ENCODE peak calls at places on chromosomes 2 and 18, in ten cellular contexts. I is MM.1S, E is lower lobe of right lung, T is esophagus muscularis mucosa, Q is coronary artery, F is caudate nucleus, D is GM23338, M is psoas muscle, K is esophagus squamous epithelium, H is suprapubic skin. Y is an unnamed sample.
A peak's percentile ranks its signal among the peaks of the same experiment; 100 is the strongest.

GRCh38 chr18:55779711-55780590 is 192.0 kb upstream of the TCF4 start:
- DNase-seq in H (no peak), I (no peak), D (peak; percentile 66), Q (no peak), T (no peak), K (no peak), F (peak; percentile 18), M (peak; percentile 72), E (peak; percentile 49), Y (no peak)

GRCh38 chr18:27428120-27428519 is 243.0 kb upstream of the CHST9 start:
- DNase-seq in M (no peak), K (no peak), F (no peak), Q (no peak), D (peak; percentile 50), T (no peak), I (no peak), H (no peak), E (no peak), Y (no peak)

GRCh38 chr2:40218679-40219078 is 233.2 kb downstream of the SLC8A1 start:
- DNase-seq in K (no peak), E (no peak), M (peak; percentile 44), F (no peak), I (peak; percentile 89), D (no peak), T (no peak), Q (no peak), H (no peak), Y (no peak)

GRCh38 chr2:31999438-31999837 is 11.4 kb downstream of the MEMO1 start:
- DNase-seq in K (no peak), F (no peak), M (no peak), D (no peak), E (no peak), H (no peak), T (no peak), I (no peak), Q (no peak), Y (no peak)

GRCh38 chr2:136238214-136238551 is 120.2 kb upstream of the CXCR4 start:
- DNase-seq in T (no peak), Q (no peak), I (peak; percentile 30), K (no peak), H (no peak), D (no peak), M (no peak), E (no peak), F (no peak), Y (no peak)

GRCh38 chr2:38279201-38279600 is 97.9 kb downstream of the ATL2 start:
- DNase-seq in K (no peak), E (no peak), Q (no peak), D (no peak), F (no peak), M (no peak), H (no peak), T (no peak), I (no peak), Y (no peak)

GRCh38 chr2:63050186-63050915 is at the start of gene OTX1:
- DNase-seq in Q (peak; percentile 71), I (peak; percentile 84), T (no peak), M (peak; percentile 67), D (peak; percentile 90), F (peak; percentile 44), H (no peak), E (peak; percentile 69), K (no peak), Y (peak; percentile 82)

GRCh38 chr18:10726198-10727068 is 200.6 kb downstream of the NAPG start:
- DNase-seq in F (peak; percentile 32), D (no peak), I (no peak), K (no peak), E (no peak), M (no peak), T (no peak), H (no peak), Q (no peak), Y (no peak)

GRCh38 chr2:225399509-225399908 is at the start of gene NYAP2:
- DNase-seq in D (no peak), H (no peak), K (no peak), T (no peak), M (no peak), Q (no peak), I (no peak), E (no peak), F (no peak), Y (no peak)

GRCh38 chr2:197878792-197879191 is 74.4 kb downstream of the PLCL1 start:
- DNase-seq in I (no peak), Q (no peak), T (no peak), M (no peak), E (no peak), F (no peak), K (no peak), D (peak; percentile 13), H (no peak), Y (no peak)

GRCh38 chr2:197877038-197877437 is 72.6 kb downstream of the PLCL1 start:
- DNase-seq in I (no peak), K (no peak), D (no peak), T (no peak), F (no peak), E (no peak), M (no peak), Q (no peak), H (no peak), Y (no peak)

GRCh38 chr2:197876524-197876923 is 72.1 kb downstream of the PLCL1 start:
- DNase-seq in D (no peak), H (no peak), Q (no peak), F (no peak), I (no peak), T (no peak), M (no peak), K (no peak), E (no peak), Y (no peak)

GRCh38 chr2:197873293-197873701 is 68.9 kb downstream of the PLCL1 start:
- DNase-seq in K (no peak), Q (no peak), F (no peak), H (no peak), I (no peak), T (no peak), E (no peak), D (peak; percentile 59), M (no peak), Y (no peak)

DNA sequence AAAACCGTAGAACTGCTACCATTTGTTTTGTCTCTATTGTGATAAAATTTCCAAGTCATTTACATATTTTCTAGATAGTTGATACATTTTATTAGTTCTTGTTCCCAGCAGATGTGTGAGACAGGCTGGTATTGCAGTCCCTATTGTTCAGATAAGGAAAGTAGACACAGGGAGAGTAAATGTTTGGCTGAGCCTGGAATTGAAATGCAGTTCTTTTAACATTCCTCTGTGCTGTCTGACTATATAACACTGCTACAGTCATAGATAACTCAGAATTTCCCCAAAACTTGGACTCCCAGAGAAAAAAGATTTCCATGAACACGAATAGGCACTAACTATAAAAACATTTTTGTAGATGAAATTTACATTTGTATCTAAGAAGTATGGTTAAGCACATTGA is 71.3 kb downstream of the PLCL1 start:
- DNase-seq in I (no peak), E (no peak), Q (no peak), H (no peak), D (no peak), K (no peak), F (no peak), M (no peak), T (no peak), Y (no peak)
- H3K27ac ChIP-seq in I (no peak overlapping the region), E (no peak overlapping the region), Q (no peak overlapping the region), H (no peak overlapping the region), D (no peak overlapping the region), K (no peak overlapping the region), F (peak overlapping the region; percentile 4), M (no peak overlapping the region), T (no peak overlapping the region), Y (no peak overlapping the region)

DNA sequence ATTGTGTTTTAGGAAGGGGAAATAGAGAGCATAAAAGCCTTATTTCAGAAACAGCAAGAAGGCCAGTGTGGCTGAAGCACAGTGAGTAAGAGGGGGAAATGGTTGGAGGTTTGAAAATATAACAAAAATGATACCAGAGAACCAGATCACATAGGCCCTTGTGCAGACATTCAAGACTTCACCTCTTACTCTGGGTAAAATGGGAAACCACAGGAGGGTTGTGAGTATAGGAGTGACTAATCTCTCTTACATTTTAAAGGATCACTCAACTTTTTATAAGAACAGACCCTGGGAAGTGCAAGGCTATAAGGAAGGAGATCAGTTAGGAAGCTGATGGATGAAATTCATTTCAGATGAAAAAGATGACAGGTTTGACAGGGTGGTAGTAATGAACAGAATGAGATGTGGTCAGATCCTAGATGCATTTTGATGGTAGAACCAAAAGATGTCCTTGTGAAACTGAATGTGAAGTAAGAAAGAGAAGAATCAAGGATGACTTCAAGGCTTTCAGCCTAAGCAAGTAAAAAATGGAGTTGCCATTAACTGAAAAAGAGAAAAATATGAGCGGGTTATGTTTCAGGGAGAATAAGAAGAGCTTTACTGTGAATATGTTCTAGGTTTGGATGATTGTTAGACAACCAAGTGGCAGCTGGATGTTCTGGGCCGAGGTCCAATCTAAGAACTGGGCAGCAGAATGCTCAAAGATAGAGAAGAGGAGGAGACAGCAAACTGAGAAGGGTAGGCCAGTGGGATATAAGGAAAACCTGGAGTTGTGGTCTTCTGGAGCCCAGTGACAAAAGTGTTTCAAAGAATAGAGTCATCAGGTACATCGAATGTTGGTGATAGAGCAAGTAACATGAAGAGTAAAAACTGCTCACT is 65.1 kb downstream of the USP40 start:
- DNase-seq in I (no peak), H (no peak), T (no peak), Q (no peak), K (no peak), F (no peak), M (no peak), E (no peak), D (no peak), Y (no peak)
- H3K27ac ChIP-seq in I (no peak overlapping the region), H (no peak overlapping the region), T (no peak overlapping the region), Q (no peak overlapping the region), K (no peak overlapping the region), F (peak overlapping the region; percentile 17), M (no peak overlapping the region), E (no peak overlapping the region), D (no peak overlapping the region), Y (no peak overlapping the region)

DNA sequence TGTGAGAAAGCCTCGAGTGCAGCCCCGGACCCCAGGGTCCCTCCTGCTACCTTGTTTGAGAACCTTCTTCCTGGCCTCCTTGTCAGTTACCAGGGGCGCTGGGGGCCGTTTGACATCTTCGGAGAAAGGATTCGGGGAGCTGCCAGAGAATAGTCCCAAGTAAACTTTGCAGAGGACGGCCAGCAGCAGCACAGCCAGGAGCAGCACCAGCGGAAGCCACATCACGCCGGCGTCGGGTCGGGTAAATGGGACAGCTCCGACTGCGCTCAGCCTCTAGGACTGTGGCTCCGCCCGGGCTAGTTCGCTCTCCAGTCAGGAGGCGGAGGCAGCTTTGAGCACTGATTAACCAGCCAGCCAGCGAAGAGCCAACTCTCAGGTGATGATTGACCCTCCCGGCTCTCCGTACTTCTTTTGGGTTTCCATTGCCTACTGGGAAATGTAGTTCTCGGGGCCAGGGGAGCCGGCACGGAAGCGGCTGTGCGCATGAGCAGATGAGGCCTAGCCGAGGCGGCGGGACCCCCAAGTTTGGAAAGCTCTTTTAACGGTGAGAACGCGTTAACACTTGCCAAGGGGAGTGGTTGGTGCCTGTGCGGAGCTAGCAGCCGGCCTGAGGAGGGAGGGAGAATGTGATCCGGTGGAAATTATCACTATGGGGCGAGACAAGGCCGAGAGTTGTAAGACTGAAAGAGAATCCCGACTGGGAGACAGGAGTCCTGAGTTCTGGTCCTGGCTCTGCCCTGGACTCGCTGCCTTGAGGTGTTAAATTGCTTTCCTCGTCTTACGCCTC is at the start of the genes ELMOD3 and RETSAT:
- DNase-seq in F (peak; percentile 94), T (peak; percentile 99), K (peak; percentile 95), D (peak; percentile 100), E (peak; percentile 97), H (peak; percentile 98), I (peak; percentile 99), Q (peak; percentile 99), M (peak; percentile 98), Y (peak; percentile 99)
- H3K27ac ChIP-seq in F (peak within 1 kb of the TSS; percentile 87), T (peak within 1 kb of the TSS; percentile 90), K (peak within 1 kb of the TSS; percentile 97), D (no peak within 1 kb of the TSS), E (peak within 1 kb of the TSS; percentile 90), H (peak within 1 kb of the TSS; percentile 90), I (peak within 1 kb of the TSS; percentile 36), Q (peak within 1 kb of the TSS; percentile 67), M (peak within 1 kb of the TSS; percentile 90), Y (peak within 1 kb of the TSS; percentile 54)

GRCh38 chr2:73894475-73894850 is 1.7 kb downstream of the ACTG2 start:
- DNase-seq in I (no peak), T (peak; percentile 66), D (no peak), K (no peak), H (no peak), Q (no peak), F (no peak), M (no peak), E (no peak), Y (no peak)
- H3K27ac ChIP-seq in I (no peak overlapping the region), T (peak overlapping the region; percentile 93), D (no peak overlapping the region), K (peak overlapping the region; percentile 80), H (no peak overlapping the region), Q (peak overlapping the region; percentile 86), F (no peak overlapping the region), M (no peak overlapping the region), E (no peak overlapping the region), Y (no peak overlapping the region)